ENCODE peak calls at places on chromosomes 5 and 9, in eight cellular contexts. G is OCI-LY7; P is T-helper 1 cell; R is HEK293T; F is globus pallidus; Y is AG09319; C is stimulated activated CD8-positive, alpha-beta memory T cell treated with anti-CD3 and anti-CD28 coated beads, Interleukin-4, amount 100 ng/mL, for 24 hours; T is iris pigment epithelial cell. A is an unnamed sample.

GRCh38 chr9:99560561-99560960 is 261.1 kb upstream of the NR4A3 start:
- DNase-seq in G (no peak), P (no peak), R (no peak), F (no peak), Y (no peak), C (no peak), T (no peak), A (no peak)

GRCh38 chr9:34072410-34072809 is 23.7 kb upstream of the UBAP2 start:
- DNase-seq in G (no peak), P (no peak), R (no peak), F (no peak), Y (no peak), C (no peak), T (no peak), A (no peak)

GRCh38 chr5:133827830-133828229 is 140.6 kb downstream of the C5orf15 start:
- DNase-seq in G (no peak), P (no peak), R (no peak), F (no peak), Y (no peak), C (no peak), T (no peak), A (no peak)

GRCh38 chr9:123468541-123468940 is 112.5 kb downstream of the CRB2 start:
- DNase-seq in G (no peak), P (no peak), R (no peak), F (no peak), Y (no peak), C (no peak), T (no peak), A (no peak)

GRCh38 chr9:125700791-125701190 is 6.2 kb downstream of the MAPKAP1 start:
- DNase-seq in G (no peak), P (no peak), R (no peak), F (no peak), Y (no peak), C (peak), T (peak), A (no peak)

GRCh38 chr9:136527721-136528710 is 17.8 kb downstream of the NOTCH1 start:
- DNase-seq in G (no peak), P (no peak), R (peak), F (no peak), Y (no peak), C (no peak), T (no peak), A (peak)

GRCh38 chr5:176955895-176956294 is 50.7 kb downstream of the UIMC1 start:
- DNase-seq in G (no peak), P (no peak), R (no peak), F (no peak), Y (no peak), C (no peak), T (peak), A (no peak)

GRCh38 chr5:127080001-127080478 is 6.7 kb upstream of the C5orf63 start:
- DNase-seq in G (no peak), P (no peak), R (no peak), F (no peak), Y (no peak), C (no peak), T (no peak), A (no peak)

GRCh38 chr5:175800656-175801081 is 70.7 kb upstream of the CPLX2 start:
- DNase-seq in G (no peak), P (no peak), R (no peak), F (no peak), Y (no peak), C (no peak), T (peak), A (peak)

GRCh38 chr5:170985486-170985885 is 123.7 kb downstream of the RANBP17 start:
- DNase-seq in G (no peak), P (no peak), R (no peak), F (no peak), Y (no peak), C (no peak), T (peak), A (no peak)

GRCh38 chr5:88269222-88269771 is 652 bp upstream of the TMEM161B start:
- DNase-seq in G (peak), P (peak), R (peak), F (peak), Y (no peak), C (no peak), T (no peak), A (no peak)

GRCh38 chr5:17365756-17366155 is 132.3 kb upstream of the TAF11L2 start:
- DNase-seq in G (no peak), P (no peak), R (no peak), F (no peak), Y (no peak), C (no peak), T (peak), A (no peak)

GRCh38 chr5:135834639-135835529 is at the start of gene SLC25A48:
- DNase-seq in G (no peak), P (no peak), R (peak), F (no peak), Y (no peak), C (peak), T (peak), A (peak)

GRCh38 chr5:126965061-126965475 is 65.3 kb downstream of the MARCHF3 start:
- DNase-seq in G (no peak), P (no peak), R (no peak), F (no peak), Y (peak), C (no peak), T (peak), A (no peak)

GRCh38 chr5:112283943-112284342 is 135.1 kb downstream of the EPB41L4A start:
- DNase-seq in G (no peak), P (no peak), R (no peak), F (no peak), Y (no peak), C (no peak), T (no peak), A (no peak)

GRCh38 chr9:125883548-125883947 is 136.4 kb downstream of the PBX3 start:
- DNase-seq in G (no peak), P (no peak), R (peak), F (no peak), Y (no peak), C (no peak), T (no peak), A (no peak)

GRCh38 chr9:4970970-4971641 is 14.0 kb upstream of the JAK2 start:
- DNase-seq in G (peak), P (no peak), R (no peak), F (no peak), Y (no peak), C (peak), T (no peak), A (no peak)

GRCh38 chr5:41796061-41796460 is 74.2 kb downstream of the OXCT1 start:
- DNase-seq in G (no peak), P (no peak), R (no peak), F (no peak), Y (no peak), C (no peak), T (no peak), A (no peak)

GRCh38 chr5:5191906-5192305 is 51.8 kb downstream of the ADAMTS16 start:
- DNase-seq in G (no peak), P (no peak), R (no peak), F (no peak), Y (no peak), C (no peak), T (no peak), A (no peak)

GRCh38 chr5:171720086-171720485 is 65.5 kb upstream of the SMIM23 start:
- DNase-seq in G (no peak), P (no peak), R (no peak), F (no peak), Y (no peak), C (no peak), T (no peak), A (no peak)

GRCh38 chr5:102314328-102314727 is 18.2 kb upstream of the SLCO4C1 start:
- DNase-seq in G (no peak), P (no peak), R (no peak), F (no peak), Y (no peak), C (no peak), T (no peak), A (no peak)

GRCh38 chr5:143492783-143493182 is 89.3 kb upstream of the NR3C1 start:
- DNase-seq in G (no peak), P (no peak), R (no peak), F (no peak), Y (no peak), C (no peak), T (no peak), A (no peak)

GRCh38 chr5:40367260-40367659 is 312.5 kb upstream of the PTGER4 start:
- DNase-seq in G (no peak), P (no peak), R (no peak), F (no peak), Y (no peak), C (no peak), T (peak), A (no peak)

GRCh38 chr5:81424728-81425127 is 30.8 kb upstream of the ACOT12 start:
- DNase-seq in G (no peak), P (no peak), R (no peak), F (no peak), Y (peak), C (no peak), T (peak), A (no peak)

GRCh38 chr5:175590471-175590881 is 67.4 kb upstream of the HRH2 start:
- DNase-seq in G (no peak), P (no peak), R (no peak), F (no peak), Y (no peak), C (no peak), T (peak), A (no peak)

GRCh38 chr5:72472666-72473422 is 34.4 kb downstream of the ZNF366 start:
- DNase-seq in G (no peak), P (no peak), R (no peak), F (no peak), Y (no peak), C (no peak), T (no peak), A (no peak)

GRCh38 chr5:176771102-176771845 is 39.1 kb upstream of the UNC5A start:
- DNase-seq in G (no peak), P (no peak), R (no peak), F (no peak), Y (no peak), C (no peak), T (no peak), A (no peak)

GRCh38 chr5:62208218-62208852 is 97.7 kb upstream of the KIF2A start:
- DNase-seq in G (no peak), P (no peak), R (no peak), F (no peak), Y (no peak), C (no peak), T (no peak), A (no peak)